ENCODE peak calls at places on chromosome 7, in six cellular contexts. T is CD8-positive, alpha-beta T cell; D is GM04504; L is colonic mucosa; W is uterus; M is stimulated activated CD4-positive, alpha-beta T cell treated with anti-CD3 and anti-CD28 coated beads, Interleukin-12 subunit alpha, Interleukin-12 subunit beta, amount 100 ng/mL, for 48 hours. F is an unnamed sample.

GRCh38 chr7:149282331-149282655 is 20.3 kb downstream of the ZNF783 start:
- DNase-seq in T (no peak), D (no peak), L (no peak), W (no peak), M (no peak), F (no peak)

GRCh38 chr7:30276203-30276900 is 8.0 kb upstream of the ZNRF2 start:
- DNase-seq in T (peak), D (no peak), L (no peak), W (peak), M (peak), F (peak)

GRCh38 chr7:1087952-1088920 is at the start of gene GPER1:
- DNase-seq in T (no peak), D (no peak), L (peak), W (peak), M (no peak), F (no peak)

GRCh38 chr7:123041085-123041484 is 45.6 kb upstream of the TAS2R16 start:
- DNase-seq in T (no peak), D (no peak), L (no peak), W (no peak), M (no peak), F (no peak)

GRCh38 chr7:27897001-27897400 is 157.0 kb downstream of the TAX1BP1 start:
- DNase-seq in T (no peak), D (no peak), L (peak), W (no peak), M (no peak), F (no peak)

GRCh38 chr7:18520450-18521235 is 25.1 kb downstream of the HDAC9 start:
- DNase-seq in T (no peak), D (peak), L (no peak), W (no peak), M (no peak), F (no peak)

GRCh38 chr7:100570954-100571828 is 2.5 kb downstream of the SAP25 start:
- DNase-seq in T (no peak), D (no peak), L (no peak), W (peak), M (no peak), F (no peak)

GRCh38 chr7:277228-277627 is 12.7 kb upstream of the FOXL3 start:
- DNase-seq in T (no peak), D (no peak), L (no peak), W (no peak), M (no peak), F (no peak)

GRCh38 chr7:2908103-2908683 is 64.1 kb upstream of the GNA12 start:
- DNase-seq in T (no peak), D (no peak), L (no peak), W (no peak), M (no peak), F (no peak)